ENCODE peak calls at places on chromosomes 1 and 21, in six cellular contexts. Q, E, O, A, U and F are unnamed samples.

GRCh38 chr1:157725214-157725577 is 24.6 kb upstream of the FCRL3 start:
- DNase-seq in Q (no peak), E (peak; percentile 30), O (no peak), A (no peak), U (no peak), F (no peak)

GRCh38 chr1:162040657-162041056 is 17.0 kb upstream of the OLFML2B start:
- DNase-seq in Q (no peak), E (no peak), O (no peak), A (no peak), U (no peak), F (no peak)

GRCh38 chr1:24868016-24868875 is 61.8 kb downstream of the RUNX3 start:
- DNase-seq in Q (no peak), E (no peak), O (no peak), A (no peak), U (no peak), F (peak; percentile 42)

GRCh38 chr1:64499966-64500365 is 30.0 kb downstream of the CACHD1 start:
- DNase-seq in Q (no peak), E (no peak), O (no peak), A (no peak), U (no peak), F (no peak)

GRCh38 chr1:160963521-160963920 is 8.9 kb upstream of the ITLN2 start:
- DNase-seq in Q (no peak), E (no peak), O (no peak), A (no peak), U (no peak), F (no peak)

GRCh38 chr21:46477765-46478164 is 19.1 kb downstream of the DIP2A start:
- DNase-seq in Q (no peak), E (no peak), O (no peak), A (no peak), U (no peak), F (no peak)

GRCh38 chr1:38330799-38331198 is 284.2 kb upstream of the POU3F1 start:
- DNase-seq in Q (no peak), E (no peak), O (no peak), A (no peak), U (no peak), F (no peak)

GRCh38 chr1:153932593-153933131 is 9.9 kb upstream of the GATAD2B start:
- DNase-seq in Q (no peak), E (no peak), O (no peak), A (no peak), U (no peak), F (peak; percentile 41)

GRCh38 chr1:8985915-8986813 is 40.1 kb downstream of the SLC2A7 start:
- DNase-seq in Q (peak; percentile 73), E (no peak), O (no peak), A (peak; percentile 70), U (peak; percentile 92), F (peak; percentile 76)

GRCh38 chr1:66542314-66542713 is 8.4 kb downstream of the SGIP1 start:
- DNase-seq in Q (no peak), E (no peak), O (no peak), A (no peak), U (no peak), F (no peak)

GRCh38 chr1:164446020-164446419 is 113.0 kb upstream of the PBX1 start:
- DNase-seq in Q (no peak), E (no peak), O (no peak), A (no peak), U (no peak), F (no peak)

GRCh38 chr1:183590225-183591191 is at the start of gene NCF2:
- DNase-seq in Q (peak; percentile 52), E (no peak), O (no peak), A (no peak), U (no peak), F (no peak)

GRCh38 chr1:50970508-50970885 is 452 bp downstream of the CDKN2C start:
- DNase-seq in Q (no peak), E (no peak), O (no peak), A (no peak), U (no peak), F (no peak)

GRCh38 chr1:227793948-227794812 is 21.3 kb upstream of the PRSS38 start:
- DNase-seq in Q (peak; percentile 50), E (no peak), O (peak; percentile 54), A (no peak), U (peak; percentile 71), F (peak; percentile 74)

GRCh38 chr1:94962745-94963265 is 35.9 kb upstream of the CNN3 start:
- DNase-seq in Q (no peak), E (no peak), O (no peak), A (no peak), U (no peak), F (no peak)

GRCh38 chr21:19400223-19400770 is 996.7 kb upstream of the TMPRSS15 start:
- DNase-seq in Q (no peak), E (no peak), O (no peak), A (no peak), U (no peak), F (no peak)

GRCh38 chr1:54927475-54928240 is 40.7 kb upstream of the DHCR24 start:
- DNase-seq in Q (no peak), E (no peak), O (no peak), A (no peak), U (peak; percentile 37), F (no peak)

GRCh38 chr1:36124404-36125128 is 456 bp downstream of the COL8A2 start:
- DNase-seq in Q (no peak), E (no peak), O (no peak), A (no peak), U (no peak), F (no peak)

GRCh38 chr1:217561446-217561845 is 69.4 kb downstream of the GPATCH2 start:
- DNase-seq in Q (no peak), E (no peak), O (no peak), A (no peak), U (no peak), F (no peak)

GRCh38 chr21:32480381-32480780 is 67.9 kb downstream of the EVA1C start:
- DNase-seq in Q (no peak), E (no peak), O (no peak), A (no peak), U (no peak), F (no peak)

GRCh38 chr1:156599811-156600210 is 1.5 kb downstream of the GPATCH4 start:
- DNase-seq in Q (no peak), E (no peak), O (no peak), A (no peak), U (no peak), F (no peak)

DNA sequence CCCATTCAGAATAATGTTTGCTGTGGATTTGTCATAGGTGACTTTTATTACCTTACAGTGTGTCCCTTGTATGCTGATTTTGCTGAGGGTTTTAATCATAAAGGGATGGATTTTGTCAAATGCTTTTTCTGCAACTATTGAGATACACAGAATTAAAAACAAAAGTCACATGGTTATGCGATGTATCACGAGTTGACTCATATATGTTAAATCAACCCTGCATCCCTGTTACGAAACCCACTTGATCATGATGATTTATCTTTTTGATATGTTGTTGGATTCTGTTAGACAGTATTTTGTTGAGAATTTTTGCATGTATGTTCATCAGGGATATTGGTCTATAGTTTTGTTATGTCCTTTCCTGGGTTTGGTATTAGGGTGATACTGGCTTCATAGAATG is 10.7 kb upstream of the OR2T34 start:
- DNase-seq in Q (no peak), E (no peak), O (no peak), A (no peak), U (no peak), F (no peak)
- H3K4me1 ChIP-seq in Q (no peaks in the 10 kb centered on the region), E (no peaks in the 10 kb centered on the region), O (no peaks in the 10 kb centered on the region), A (no peaks in the 10 kb centered on the region), U (no peaks in the 10 kb centered on the region), F (no peaks in the 10 kb centered on the region)

GRCh38 chr1:45620588-45621500 is 3.0 kb downstream of the CCDC17 start:
- DNase-seq in Q (no peak), E (no peak), O (no peak), A (no peak), U (no peak), F (no peak)
- H3K27ac ChIP-seq in Q (peak overlapping the region; percentile 60), E (peak overlapping the region; percentile 21), O (no peak overlapping the region), A (peak overlapping the region; percentile 41), U (peak overlapping the region; percentile 69), F (peak overlapping the region; percentile 70)

DNA sequence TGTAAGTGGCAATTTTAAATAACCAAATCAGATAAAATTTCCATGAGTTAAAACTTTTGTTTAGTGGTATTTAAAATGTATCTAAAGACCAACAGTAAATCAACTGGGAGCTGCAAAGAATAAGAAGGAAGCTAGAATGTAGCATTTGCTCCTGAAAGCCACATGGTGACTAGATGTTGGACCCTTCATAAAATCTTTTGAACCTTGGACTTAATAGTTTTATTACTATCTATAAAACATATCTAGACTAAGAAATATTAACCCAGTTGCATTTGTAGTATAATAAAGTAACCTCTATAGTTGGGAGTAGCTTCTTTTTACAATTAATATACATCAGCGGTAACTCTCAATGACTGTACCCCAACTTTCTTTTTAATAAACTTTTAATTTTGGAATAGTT is 72.1 kb downstream of the UBE4B start:
- DNase-seq in Q (no peak), E (no peak), O (no peak), A (no peak), U (no peak), F (no peak)
- H3K36me3 ChIP-seq in Q (peaks cover 92% of the 10 kb centered on the region), E (peaks cover 38% of the 10 kb centered on the region), O (peaks cover 66% of the 10 kb centered on the region), A (peaks cover 47% of the 10 kb centered on the region), U (no peaks in the 10 kb centered on the region), F (no peaks in the 10 kb centered on the region)

GRCh38 chr1:177243773-177244172 is 73.0 kb downstream of the BRINP2 start:
- DNase-seq in Q (no peak), E (no peak), O (no peak), A (no peak), U (no peak), F (no peak)

GRCh38 chr1:177235350-177235749 is 64.6 kb downstream of the BRINP2 start:
- DNase-seq in Q (no peak), E (no peak), O (no peak), A (no peak), U (no peak), F (no peak)

GRCh38 chr1:177236967-177237366 is 66.2 kb downstream of the BRINP2 start:
- DNase-seq in Q (no peak), E (no peak), O (no peak), A (no peak), U (no peak), F (no peak)

GRCh38 chr1:177238967-177239366 is 68.2 kb downstream of the BRINP2 start:
- DNase-seq in Q (no peak), E (no peak), O (no peak), A (no peak), U (no peak), F (no peak)

DNA sequence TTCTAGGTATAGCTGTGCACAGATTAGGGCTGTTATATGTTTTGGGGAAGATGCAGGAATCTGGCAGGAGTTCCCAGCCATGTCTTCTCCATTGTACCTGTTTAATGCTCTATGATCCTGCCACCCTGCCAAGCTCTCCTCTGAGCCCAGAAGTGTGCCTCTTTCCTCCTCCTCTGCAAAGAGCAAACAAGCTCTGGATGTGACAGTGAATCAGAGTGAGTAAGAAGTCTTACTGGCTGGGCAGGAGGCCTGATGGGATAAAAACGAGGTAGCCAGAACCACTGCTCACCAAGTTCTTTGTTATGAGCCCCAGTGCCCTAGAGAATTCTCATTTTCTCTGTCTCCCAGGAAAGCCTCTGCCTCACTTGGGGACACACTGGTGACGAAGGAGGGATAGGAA is 69.0 kb downstream of the BRINP2 start:
- DNase-seq in Q (no peak), E (no peak), O (no peak), A (no peak), U (no peak), F (no peak)
- H3K4me1 ChIP-seq in Q (no peaks in the 10 kb centered on the region), E (no peaks in the 10 kb centered on the region), O (no peaks in the 10 kb centered on the region), A (no peaks in the 10 kb centered on the region), U (no peaks in the 10 kb centered on the region), F (no peaks in the 10 kb centered on the region)